ENCODE peak calls at places on chromosomes 3 and 15, in six cellular contexts. One of them, this sample, is unnamed.

GRCh38 chr3:119690043-119690656 is 12.7 kb upstream of the CFAP91 start:
- DNase-seq in GM12865: no peak
- DNase-seq in left ventricle myocardium inferior: no peak
- DNase-seq in AG10803: peak
- DNase-seq in GM20000: no peak
- DNase-seq in endothelial cell: no peak
- DNase-seq in this sample: no peak

GRCh38 chr3:152574461-152575079 is 260.4 kb upstream of the P2RY1 start:
- DNase-seq in endothelial cell: peak
- DNase-seq in left ventricle myocardium inferior: peak
- DNase-seq in GM20000: peak
- DNase-seq in AG10803: peak
- DNase-seq in GM12865: peak
- DNase-seq in this sample: no peak

GRCh38 chr3:141308588-141309218 is 59.6 kb upstream of the ZBTB38 start:
- DNase-seq in left ventricle myocardium inferior: peak
- DNase-seq in GM12865: no peak
- DNase-seq in endothelial cell: peak
- DNase-seq in GM20000: no peak
- DNase-seq in AG10803: peak
- DNase-seq in this sample: no peak

GRCh38 chr3:156659260-156659659 is 15.1 kb upstream of the TIPARP start:
- DNase-seq in GM12865: no peak
- DNase-seq in AG10803: peak
- DNase-seq in left ventricle myocardium inferior: no peak
- DNase-seq in GM20000: no peak
- DNase-seq in endothelial cell: no peak
- DNase-seq in this sample: no peak

GRCh38 chr3:150733936-150734794 is 28.8 kb downstream of the SIAH2 start:
- DNase-seq in AG10803: no peak
- DNase-seq in GM20000: no peak
- DNase-seq in left ventricle myocardium inferior: no peak
- DNase-seq in endothelial cell: no peak
- DNase-seq in GM12865: no peak
- DNase-seq in this sample: no peak

GRCh38 chr3:147409143-147410121 is at the start of gene ZIC1:
- DNase-seq in GM12865: no peak
- DNase-seq in AG10803: peak
- DNase-seq in left ventricle myocardium inferior: no peak
- DNase-seq in GM20000: no peak
- DNase-seq in endothelial cell: no peak
- DNase-seq in this sample: peak

GRCh38 chr3:167728176-167728575 is 6.5 kb downstream of the PDCD10 start:
- DNase-seq in endothelial cell: no peak
- DNase-seq in AG10803: peak
- DNase-seq in GM20000: no peak
- DNase-seq in left ventricle myocardium inferior: no peak
- DNase-seq in GM12865: no peak
- DNase-seq in this sample: no peak

GRCh38 chr3:67357610-67358458 is 296.6 kb downstream of the SUCLG2 start:
- DNase-seq in GM20000: peak
- DNase-seq in endothelial cell: peak
- DNase-seq in left ventricle myocardium inferior: no peak
- DNase-seq in GM12865: peak
- DNase-seq in AG10803: peak
- DNase-seq in this sample: no peak

GRCh38 chr3:150059729-150060128 is 89.0 kb upstream of the PFN2 start:
- DNase-seq in GM12865: no peak
- DNase-seq in endothelial cell: no peak
- DNase-seq in GM20000: no peak
- DNase-seq in left ventricle myocardium inferior: no peak
- DNase-seq in AG10803: no peak
- DNase-seq in this sample: no peak

GRCh38 chr3:111735271-111735758 is 123.8 kb upstream of the PHLDB2 start:
- DNase-seq in AG10803: peak
- DNase-seq in left ventricle myocardium inferior: no peak
- DNase-seq in GM12865: no peak
- DNase-seq in GM20000: no peak
- DNase-seq in endothelial cell: no peak
- DNase-seq in this sample: no peak

GRCh38 chr15:41490355-41490754 is 3.3 kb upstream of the ITPKA start:
- DNase-seq in left ventricle myocardium inferior: no peak
- DNase-seq in GM12865: peak
- DNase-seq in AG10803: peak
- DNase-seq in endothelial cell: no peak
- DNase-seq in GM20000: peak
- DNase-seq in this sample: no peak

GRCh38 chr3:61449327-61450040 is 111.9 kb upstream of the PTPRG start:
- DNase-seq in endothelial cell: no peak
- DNase-seq in AG10803: no peak
- DNase-seq in GM20000: no peak
- DNase-seq in GM12865: no peak
- DNase-seq in left ventricle myocardium inferior: no peak
- DNase-seq in this sample: no peak

GRCh38 chr3:133301194-133301593 is 98.7 kb upstream of the BFSP2 start:
- DNase-seq in AG10803: peak
- DNase-seq in endothelial cell: no peak
- DNase-seq in GM20000: no peak
- DNase-seq in GM12865: no peak
- DNase-seq in left ventricle myocardium inferior: no peak
- DNase-seq in this sample: no peak
- TF ChIP-seq CTCF in AG10803: no peak
- TF ChIP-seq CTCF in endothelial cell: no peak
- TF ChIP-seq CTCF in GM20000: no peak
- TF ChIP-seq CTCF in GM12865: no peak
- TF ChIP-seq CTCF in left ventricle myocardium inferior: no peak
- TF ChIP-seq CTCF in this sample: no peak

DNA sequence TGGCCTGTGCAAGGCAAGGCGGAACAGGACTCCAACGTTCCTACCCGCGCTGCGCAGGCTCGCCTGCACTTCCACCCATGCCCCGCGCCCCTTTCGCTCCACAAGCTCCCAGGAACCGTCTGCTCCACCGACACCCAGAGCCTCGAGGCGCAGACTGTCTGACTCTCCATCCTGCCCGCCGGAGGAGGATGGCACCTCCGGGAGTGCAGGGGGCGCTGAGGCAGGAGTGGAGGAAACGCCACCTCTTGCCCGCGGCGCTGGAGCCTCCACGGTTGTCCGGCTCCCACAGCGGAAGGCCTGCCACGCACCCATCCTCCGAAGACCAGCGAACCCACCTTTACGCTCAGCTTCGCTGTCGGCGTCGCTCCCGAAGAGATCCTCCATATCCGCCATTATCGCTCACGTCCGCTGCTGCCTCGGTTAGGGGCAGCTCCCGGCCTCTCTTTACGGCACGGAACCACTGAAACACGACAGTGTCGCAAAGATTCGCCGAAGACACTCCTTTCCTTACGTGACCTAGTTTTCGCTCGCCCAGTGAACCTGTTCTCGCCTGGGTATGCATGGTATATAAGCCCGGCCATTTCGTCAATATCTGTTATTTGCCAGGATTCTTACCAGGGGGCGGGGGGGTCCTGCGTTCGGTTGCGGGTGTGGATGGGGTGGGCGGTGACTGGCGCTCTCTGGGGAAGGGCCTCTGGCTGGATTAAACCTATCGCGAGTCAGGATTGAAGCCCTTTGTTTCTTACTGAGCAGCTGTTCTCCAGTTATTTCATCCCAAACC is at the start of gene LEO1:
- DNase-seq in GM20000: peak
- DNase-seq in endothelial cell: peak
- DNase-seq in left ventricle myocardium inferior: peak
- DNase-seq in GM12865: peak
- DNase-seq in AG10803: peak
- DNase-seq in this sample: peak
- TF ChIP-seq CTCF in GM20000: no peak
- TF ChIP-seq CTCF in endothelial cell: no peak
- TF ChIP-seq CTCF in left ventricle myocardium inferior: peak
- TF ChIP-seq CTCF in GM12865: peak
- TF ChIP-seq CTCF in AG10803: peak
- TF ChIP-seq CTCF in this sample: peak

GRCh38 chr3:125602752-125603649 is 7.7 kb upstream of the OSBPL11 start:
- DNase-seq in GM12865: no peak
- DNase-seq in left ventricle myocardium inferior: no peak
- DNase-seq in endothelial cell: no peak
- DNase-seq in AG10803: peak
- DNase-seq in GM20000: no peak
- DNase-seq in this sample: no peak
- TF ChIP-seq CTCF in GM12865: no peak
- TF ChIP-seq CTCF in left ventricle myocardium inferior: no peak
- TF ChIP-seq CTCF in endothelial cell: no peak
- TF ChIP-seq CTCF in AG10803: peak
- TF ChIP-seq CTCF in GM20000: no peak
- TF ChIP-seq CTCF in this sample: no peak

GRCh38 chr3:84958495-84959469 is at the start of gene CADM2:
- DNase-seq in GM20000: peak
- DNase-seq in left ventricle myocardium inferior: peak
- DNase-seq in GM12865: peak
- DNase-seq in AG10803: peak
- DNase-seq in endothelial cell: peak
- DNase-seq in this sample: peak
- TF ChIP-seq CTCF in GM20000: no peak
- TF ChIP-seq CTCF in left ventricle myocardium inferior: no peak
- TF ChIP-seq CTCF in GM12865: no peak
- TF ChIP-seq CTCF in AG10803: peak
- TF ChIP-seq CTCF in endothelial cell: peak
- TF ChIP-seq CTCF in this sample: peak

GRCh38 chr15:48858401-48858800 is 19.5 kb upstream of the EID1 start:
- DNase-seq in endothelial cell: no peak
- DNase-seq in left ventricle myocardium inferior: no peak
- DNase-seq in AG10803: peak
- DNase-seq in GM12865: no peak
- DNase-seq in GM20000: no peak
- DNase-seq in this sample: no peak
- TF ChIP-seq CTCF in endothelial cell: no peak
- TF ChIP-seq CTCF in left ventricle myocardium inferior: no peak
- TF ChIP-seq CTCF in AG10803: no peak
- TF ChIP-seq CTCF in GM12865: no peak
- TF ChIP-seq CTCF in GM20000: no peak
- TF ChIP-seq CTCF in this sample: no peak

GRCh38 chr3:10709110-10709781 is 106.8 kb upstream of the SLC6A11 start:
- DNase-seq in GM12865: no peak
- DNase-seq in AG10803: no peak
- DNase-seq in endothelial cell: no peak
- DNase-seq in left ventricle myocardium inferior: no peak
- DNase-seq in GM20000: no peak
- DNase-seq in this sample: no peak
- TF ChIP-seq CTCF in GM12865: no peak
- TF ChIP-seq CTCF in AG10803: no peak
- TF ChIP-seq CTCF in endothelial cell: no peak
- TF ChIP-seq CTCF in left ventricle myocardium inferior: no peak
- TF ChIP-seq CTCF in GM20000: no peak
- TF ChIP-seq CTCF in this sample: no peak

GRCh38 chr3:27729325-27729724 is 7.2 kb upstream of the EOMES start:
- DNase-seq in AG10803: no peak
- DNase-seq in GM20000: no peak
- DNase-seq in left ventricle myocardium inferior: no peak
- DNase-seq in GM12865: no peak
- DNase-seq in endothelial cell: no peak
- DNase-seq in this sample: no peak

GRCh38 chr3:27729748-27730611 is 7.9 kb upstream of the EOMES start:
- DNase-seq in GM12865: no peak
- DNase-seq in endothelial cell: no peak
- DNase-seq in left ventricle myocardium inferior: no peak
- DNase-seq in GM20000: peak
- DNase-seq in AG10803: no peak
- DNase-seq in this sample: no peak

GRCh38 chr3:27730774-27731659 is 8.9 kb upstream of the EOMES start:
- DNase-seq in GM12865: no peak
- DNase-seq in GM20000: no peak
- DNase-seq in left ventricle myocardium inferior: no peak
- DNase-seq in endothelial cell: no peak
- DNase-seq in AG10803: no peak
- DNase-seq in this sample: no peak

GRCh38 chr3:27726240-27726639 is 4.1 kb upstream of the EOMES start:
- DNase-seq in left ventricle myocardium inferior: no peak
- DNase-seq in GM20000: no peak
- DNase-seq in AG10803: no peak
- DNase-seq in endothelial cell: no peak
- DNase-seq in GM12865: no peak
- DNase-seq in this sample: no peak

GRCh38 chr3:27728195-27729087 is 6.3 kb upstream of the EOMES start:
- DNase-seq in endothelial cell: no peak
- DNase-seq in GM12865: no peak
- DNase-seq in left ventricle myocardium inferior: no peak
- DNase-seq in GM20000: peak
- DNase-seq in AG10803: no peak
- DNase-seq in this sample: peak
- TF ChIP-seq CTCF in endothelial cell: no peak
- TF ChIP-seq CTCF in GM12865: no peak
- TF ChIP-seq CTCF in left ventricle myocardium inferior: peak
- TF ChIP-seq CTCF in GM20000: no peak
- TF ChIP-seq CTCF in AG10803: no peak
- TF ChIP-seq CTCF in this sample: no peak

DNA sequence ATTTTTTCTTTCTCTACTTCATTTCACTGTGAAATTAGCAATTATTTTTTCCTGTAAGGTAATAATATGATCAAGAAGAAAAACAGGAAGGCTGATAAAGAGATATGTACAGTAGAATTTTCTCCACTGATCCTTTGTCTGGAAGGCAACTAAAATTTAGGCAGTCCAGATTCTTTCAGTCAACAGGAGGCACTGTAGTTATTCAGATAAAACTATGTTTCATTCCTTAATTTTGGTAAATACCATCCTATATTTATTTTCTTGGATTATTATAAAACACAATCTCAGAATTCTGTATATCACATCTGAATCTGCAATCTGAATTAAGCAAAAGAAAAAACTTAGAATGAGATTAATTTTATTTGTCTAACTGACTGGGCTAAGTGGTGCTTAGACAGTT is 343.2 kb downstream of the LSAMP start:
- DNase-seq in left ventricle myocardium inferior: no peak
- DNase-seq in GM20000: no peak
- DNase-seq in endothelial cell: no peak
- DNase-seq in AG10803: no peak
- DNase-seq in GM12865: no peak
- DNase-seq in this sample: no peak
- TF ChIP-seq CTCF in left ventricle myocardium inferior: peak
- TF ChIP-seq CTCF in GM20000: no peak
- TF ChIP-seq CTCF in endothelial cell: no peak
- TF ChIP-seq CTCF in AG10803: peak
- TF ChIP-seq CTCF in GM12865: no peak
- TF ChIP-seq CTCF in this sample: no peak

DNA sequence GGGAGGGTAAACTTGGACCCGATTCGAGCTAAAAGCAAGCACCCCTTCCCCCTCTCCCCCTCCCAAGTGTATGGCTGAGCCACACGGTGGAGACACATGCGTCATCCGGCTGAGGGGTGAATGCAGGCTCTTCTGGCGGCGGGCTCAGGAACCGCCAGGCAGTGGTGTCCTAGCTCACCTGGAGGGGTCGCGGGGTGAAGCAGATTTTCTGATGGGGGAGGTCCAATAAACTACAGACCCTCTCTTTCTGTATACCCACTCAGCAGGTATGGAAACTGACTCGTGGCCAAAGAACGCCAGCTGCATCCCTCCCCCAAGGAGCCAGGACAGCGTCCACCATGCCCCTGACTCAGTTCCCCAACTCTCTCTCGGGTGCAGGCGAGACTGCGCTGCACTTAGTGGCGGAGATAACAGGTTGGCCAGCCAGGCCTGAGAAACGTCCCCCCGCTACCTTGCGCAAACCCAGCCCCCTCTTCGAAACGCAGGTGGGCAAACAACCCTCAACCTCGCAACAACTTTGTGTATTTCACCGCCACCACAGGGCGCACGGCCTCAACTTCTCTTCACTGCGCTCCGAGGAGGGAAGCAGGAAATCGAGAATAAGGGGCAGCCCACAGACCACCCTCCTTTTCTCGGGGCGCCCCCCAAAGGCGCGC is 1.3 kb downstream of the MAGI1 start:
- DNase-seq in GM12865: no peak
- DNase-seq in GM20000: peak
- DNase-seq in AG10803: peak
- DNase-seq in endothelial cell: peak
- DNase-seq in left ventricle myocardium inferior: peak
- DNase-seq in this sample: no peak
- TF ChIP-seq CTCF in GM12865: no peak
- TF ChIP-seq CTCF in GM20000: no peak
- TF ChIP-seq CTCF in AG10803: peak
- TF ChIP-seq CTCF in endothelial cell: no peak
- TF ChIP-seq CTCF in left ventricle myocardium inferior: peak
- TF ChIP-seq CTCF in this sample: peak

This sample was measured in osteocyte.